ENCODE peak calls at places on chromosomes 13 and 19, in seven cellular contexts. One of them, this sample, is unnamed.

GRCh38 chr19:18208098-18208951 is 4.5 kb upstream of the RAB3A start:
- DNase-seq in hippocampal formation: no peak
- DNase-seq in transverse colon: peak
- DNase-seq in CD8-positive, alpha-beta T cell: peak
- DNase-seq in A172: no peak
- DNase-seq in AG08395: peak
- DNase-seq in Ammon's horn: no peak
- DNase-seq in this sample: peak

GRCh38 chr13:51624695-51625345 is 40.6 kb downstream of the WDFY2 start:
- DNase-seq in hippocampal formation: no peak
- DNase-seq in transverse colon: no peak
- DNase-seq in CD8-positive, alpha-beta T cell: no peak
- DNase-seq in A172: no peak
- DNase-seq in AG08395: no peak
- DNase-seq in Ammon's horn: no peak
- DNase-seq in this sample: no peak

GRCh38 chr19:5253403-5254110 is 87.1 kb downstream of the PTPRS start:
- DNase-seq in hippocampal formation: no peak
- DNase-seq in transverse colon: no peak
- DNase-seq in CD8-positive, alpha-beta T cell: no peak
- DNase-seq in A172: no peak
- DNase-seq in AG08395: peak
- DNase-seq in Ammon's horn: no peak
- DNase-seq in this sample: no peak

GRCh38 chr19:39401549-39402416 is 4.9 kb upstream of the ZFP36 start:
- DNase-seq in hippocampal formation: no peak
- DNase-seq in transverse colon: peak
- DNase-seq in CD8-positive, alpha-beta T cell: peak
- DNase-seq in A172: peak
- DNase-seq in AG08395: no peak
- DNase-seq in Ammon's horn: peak
- DNase-seq in this sample: no peak

GRCh38 chr19:3785464-3785937 is 680 bp downstream of the MATK start:
- DNase-seq in hippocampal formation: no peak
- DNase-seq in transverse colon: no peak
- DNase-seq in CD8-positive, alpha-beta T cell: no peak
- DNase-seq in A172: no peak
- DNase-seq in AG08395: no peak
- DNase-seq in Ammon's horn: peak
- DNase-seq in this sample: no peak

GRCh38 chr13:76600086-76600485 is 286.1 kb downstream of the KCTD12 start:
- DNase-seq in hippocampal formation: no peak
- DNase-seq in transverse colon: no peak
- DNase-seq in CD8-positive, alpha-beta T cell: no peak
- DNase-seq in A172: no peak
- DNase-seq in AG08395: no peak
- DNase-seq in Ammon's horn: peak
- DNase-seq in this sample: no peak

GRCh38 chr19:50797429-50798115 is 7.4 kb downstream of the ACP4 start:
- DNase-seq in hippocampal formation: no peak
- DNase-seq in transverse colon: no peak
- DNase-seq in CD8-positive, alpha-beta T cell: no peak
- DNase-seq in A172: no peak
- DNase-seq in AG08395: no peak
- DNase-seq in Ammon's horn: no peak
- DNase-seq in this sample: no peak

GRCh38 chr19:4043410-4043809 is 23.3 kb downstream of the ZBTB7A start:
- DNase-seq in hippocampal formation: no peak
- DNase-seq in transverse colon: no peak
- DNase-seq in CD8-positive, alpha-beta T cell: no peak
- DNase-seq in A172: no peak
- DNase-seq in AG08395: no peak
- DNase-seq in Ammon's horn: no peak
- DNase-seq in this sample: no peak

GRCh38 chr19:46546194-46546896 is 50.7 kb upstream of the PNMA8B start:
- DNase-seq in hippocampal formation: peak
- DNase-seq in transverse colon: peak
- DNase-seq in CD8-positive, alpha-beta T cell: no peak
- DNase-seq in A172: peak
- DNase-seq in AG08395: no peak
- DNase-seq in Ammon's horn: peak
- DNase-seq in this sample: peak

GRCh38 chr13:52447815-52448552 is 2.5 kb downstream of the VPS36 start:
- DNase-seq in hippocampal formation: no peak
- DNase-seq in transverse colon: no peak
- DNase-seq in CD8-positive, alpha-beta T cell: no peak
- DNase-seq in A172: no peak
- DNase-seq in AG08395: no peak
- DNase-seq in Ammon's horn: no peak
- DNase-seq in this sample: no peak

GRCh38 chr19:5048091-5048726 is 79.3 kb downstream of the KDM4B start:
- DNase-seq in hippocampal formation: peak
- DNase-seq in transverse colon: peak
- DNase-seq in CD8-positive, alpha-beta T cell: peak
- DNase-seq in A172: peak
- DNase-seq in AG08395: peak
- DNase-seq in Ammon's horn: peak
- DNase-seq in this sample: peak

GRCh38 chr19:33227242-33227650 is 1.6 kb upstream of the SLC7A10 start:
- DNase-seq in hippocampal formation: no peak
- DNase-seq in transverse colon: no peak
- DNase-seq in CD8-positive, alpha-beta T cell: no peak
- DNase-seq in A172: no peak
- DNase-seq in AG08395: no peak
- DNase-seq in Ammon's horn: no peak
- DNase-seq in this sample: no peak

GRCh38 chr19:56101095-56101494 is 20.0 kb downstream of the ZNF787 start:
- DNase-seq in hippocampal formation: no peak
- DNase-seq in transverse colon: no peak
- DNase-seq in CD8-positive, alpha-beta T cell: no peak
- DNase-seq in A172: no peak
- DNase-seq in AG08395: no peak
- DNase-seq in Ammon's horn: no peak
- DNase-seq in this sample: no peak

GRCh38 chr13:33328691-33329090 is 43.1 kb upstream of the STARD13 start:
- DNase-seq in hippocampal formation: no peak
- DNase-seq in transverse colon: no peak
- DNase-seq in CD8-positive, alpha-beta T cell: no peak
- DNase-seq in A172: no peak
- DNase-seq in AG08395: no peak
- DNase-seq in Ammon's horn: no peak
- DNase-seq in this sample: peak

GRCh38 chr13:22120646-22121045 is 449.8 kb downstream of the FGF9 start:
- DNase-seq in hippocampal formation: no peak
- DNase-seq in transverse colon: no peak
- DNase-seq in CD8-positive, alpha-beta T cell: no peak
- DNase-seq in A172: no peak
- DNase-seq in AG08395: no peak
- DNase-seq in Ammon's horn: no peak
- DNase-seq in this sample: no peak

GRCh38 chr13:100235311-100235901 is 146.5 kb downstream of the PCCA start:
- DNase-seq in hippocampal formation: no peak
- DNase-seq in transverse colon: no peak
- DNase-seq in CD8-positive, alpha-beta T cell: no peak
- DNase-seq in A172: peak
- DNase-seq in AG08395: peak
- DNase-seq in Ammon's horn: peak
- DNase-seq in this sample: peak

GRCh38 chr13:18212873-18213272 is 968.8 kb downstream of the TUBA3C start:
- DNase-seq in hippocampal formation: no peak
- DNase-seq in transverse colon: no peak
- DNase-seq in CD8-positive, alpha-beta T cell: peak
- DNase-seq in A172: no peak
- DNase-seq in AG08395: no peak
- DNase-seq in Ammon's horn: peak
- DNase-seq in this sample: no peak

GRCh38 chr19:13018037-13018914 is 23.0 kb downstream of the NFIX start:
- DNase-seq in hippocampal formation: no peak
- DNase-seq in transverse colon: peak
- DNase-seq in CD8-positive, alpha-beta T cell: no peak
- DNase-seq in A172: no peak
- DNase-seq in AG08395: peak
- DNase-seq in Ammon's horn: no peak
- DNase-seq in this sample: no peak

GRCh38 chr19:35140898-35141626 is 2.0 kb upstream of the FXYD7 start:
- DNase-seq in hippocampal formation: peak
- DNase-seq in transverse colon: peak
- DNase-seq in CD8-positive, alpha-beta T cell: peak
- DNase-seq in A172: peak
- DNase-seq in AG08395: peak
- DNase-seq in Ammon's horn: peak
- DNase-seq in this sample: peak

GRCh38 chr13:100301418-100301817 is 212.5 kb downstream of the PCCA start:
- DNase-seq in hippocampal formation: no peak
- DNase-seq in transverse colon: no peak
- DNase-seq in CD8-positive, alpha-beta T cell: no peak
- DNase-seq in A172: no peak
- DNase-seq in AG08395: no peak
- DNase-seq in Ammon's horn: no peak
- DNase-seq in this sample: peak

GRCh38 chr13:98927954-98928927 is 49.6 kb downstream of the DOCK9 start:
- DNase-seq in hippocampal formation: no peak
- DNase-seq in transverse colon: no peak
- DNase-seq in CD8-positive, alpha-beta T cell: no peak
- DNase-seq in A172: no peak
- DNase-seq in AG08395: peak
- DNase-seq in Ammon's horn: no peak
- DNase-seq in this sample: no peak